ENCODE peak calls at places on chromosome 13, in four cellular contexts. One of them, this sample, is unnamed.

GRCh38 chr13:35836476-35836875 is 294.7 kb downstream of the DCLK1 start:
- DNase-seq in tibial artery: no peak
- DNase-seq in psoas muscle: no peak
- DNase-seq in trophoblast cell: no peak
- DNase-seq in this sample: no peak

GRCh38 chr13:65966991-65967451 is 1263.1 kb downstream of the PCDH9 start:
- DNase-seq in psoas muscle: no peak
- DNase-seq in trophoblast cell: peak
- DNase-seq in tibial artery: no peak
- DNase-seq in this sample: no peak

GRCh38 chr13:31053896-31054295 is 107.8 kb downstream of the HSPH1 start:
- DNase-seq in tibial artery: no peak
- DNase-seq in trophoblast cell: no peak
- DNase-seq in psoas muscle: no peak
- DNase-seq in this sample: no peak

GRCh38 chr13:107351305-107351704 is 783.4 kb upstream of the ARGLU1 start:
- DNase-seq in tibial artery: no peak
- DNase-seq in psoas muscle: no peak
- DNase-seq in trophoblast cell: peak
- DNase-seq in this sample: no peak

GRCh38 chr13:74562381-74562780 is 428.2 kb upstream of the KLF12 start:
- DNase-seq in trophoblast cell: no peak
- DNase-seq in tibial artery: no peak
- DNase-seq in psoas muscle: no peak
- DNase-seq in this sample: no peak

GRCh38 chr13:51731759-51732158 is 72.2 kb downstream of the DHRS12 start:
- DNase-seq in psoas muscle: no peak
- DNase-seq in tibial artery: no peak
- DNase-seq in trophoblast cell: no peak
- DNase-seq in this sample: no peak

GRCh38 chr13:113962975-113963374 is 10.9 kb downstream of the C13orf46 start:
- DNase-seq in psoas muscle: peak
- DNase-seq in tibial artery: no peak
- DNase-seq in trophoblast cell: no peak
- DNase-seq in this sample: no peak

GRCh38 chr13:32262165-32262564 is 53.0 kb downstream of the ZAR1L start:
- DNase-seq in psoas muscle: no peak
- DNase-seq in trophoblast cell: peak
- DNase-seq in tibial artery: no peak
- DNase-seq in this sample: no peak

GRCh38 chr13:91574756-91575155 is 176.3 kb downstream of the GPC5 start:
- DNase-seq in psoas muscle: no peak
- DNase-seq in tibial artery: no peak
- DNase-seq in trophoblast cell: no peak
- DNase-seq in this sample: no peak

GRCh38 chr13:51834581-51835158 is 10.3 kb downstream of the TMEM272 start:
- DNase-seq in trophoblast cell: no peak
- DNase-seq in tibial artery: no peak
- DNase-seq in psoas muscle: no peak
- DNase-seq in this sample: no peak

GRCh38 chr13:72638059-72638815 is 89.2 kb downstream of the MZT1 start:
- DNase-seq in tibial artery: no peak
- DNase-seq in psoas muscle: no peak
- DNase-seq in trophoblast cell: peak
- DNase-seq in this sample: no peak

GRCh38 chr13:49455016-49455398 is 10.9 kb downstream of the SETDB2 start:
- DNase-seq in psoas muscle: no peak
- DNase-seq in tibial artery: no peak
- DNase-seq in trophoblast cell: no peak
- DNase-seq in this sample: no peak

GRCh38 chr13:101116381-101116780 is 299.9 kb downstream of the NALCN start:
- DNase-seq in trophoblast cell: no peak
- DNase-seq in psoas muscle: no peak
- DNase-seq in tibial artery: no peak
- DNase-seq in this sample: no peak

GRCh38 chr13:110374644-110375370 is 67.7 kb downstream of the COL4A2 start:
- DNase-seq in trophoblast cell: peak
- DNase-seq in tibial artery: no peak
- DNase-seq in psoas muscle: no peak
- DNase-seq in this sample: no peak

GRCh38 chr13:27128825-27129627 is 42.6 kb downstream of the USP12 start:
- DNase-seq in tibial artery: no peak
- DNase-seq in psoas muscle: no peak
- DNase-seq in trophoblast cell: peak
- DNase-seq in this sample: no peak

GRCh38 chr13:33244210-33244906 is 41.2 kb downstream of the STARD13 start:
- DNase-seq in tibial artery: no peak
- DNase-seq in trophoblast cell: no peak
- DNase-seq in psoas muscle: no peak
- DNase-seq in this sample: no peak

GRCh38 chr13:100240109-100240779 is 151.4 kb downstream of the PCCA start:
- DNase-seq in trophoblast cell: no peak
- DNase-seq in psoas muscle: no peak
- DNase-seq in tibial artery: no peak
- DNase-seq in this sample: no peak

GRCh38 chr13:28685892-28686291 is 27.0 kb downstream of the POMP start:
- DNase-seq in psoas muscle: no peak
- DNase-seq in trophoblast cell: no peak
- DNase-seq in tibial artery: no peak
- DNase-seq in this sample: no peak

GRCh38 chr13:29503041-29503837 is 92.2 kb downstream of the SLC7A1 start:
- DNase-seq in trophoblast cell: peak
- DNase-seq in psoas muscle: no peak
- DNase-seq in tibial artery: no peak
- DNase-seq in this sample: no peak

GRCh38 chr13:48542581-48543341 is 9.9 kb upstream of the RCBTB2 start:
- DNase-seq in psoas muscle: peak
- DNase-seq in trophoblast cell: peak
- DNase-seq in tibial artery: peak
- DNase-seq in this sample: peak

GRCh38 chr13:110713981-110714797 is 689 bp downstream of the ING1 start:
- DNase-seq in tibial artery: peak
- DNase-seq in trophoblast cell: peak
- DNase-seq in psoas muscle: peak
- DNase-seq in this sample: peak

GRCh38 chr13:97250560-97250959 is 28.4 kb downstream of the MBNL2 start:
- DNase-seq in tibial artery: no peak
- DNase-seq in psoas muscle: no peak
- DNase-seq in trophoblast cell: no peak
- DNase-seq in this sample: no peak
- H3K27ac ChIP-seq in tibial artery: peak
- H3K27ac ChIP-seq in psoas muscle: peak
- H3K27ac ChIP-seq in trophoblast cell: no peak
- H3K27ac ChIP-seq in this sample: peak

GRCh38 chr13:98474761-98475160 is 102.1 kb downstream of the STK24 start:
- DNase-seq in trophoblast cell: no peak
- DNase-seq in psoas muscle: no peak
- DNase-seq in tibial artery: peak
- DNase-seq in this sample: no peak

GRCh38 chr13:98471895-98472294 is 105.0 kb downstream of the STK24 start:
- DNase-seq in trophoblast cell: no peak
- DNase-seq in psoas muscle: no peak
- DNase-seq in tibial artery: peak
- DNase-seq in this sample: no peak

GRCh38 chr13:98474292-98474691 is 102.6 kb downstream of the STK24 start:
- DNase-seq in trophoblast cell: no peak
- DNase-seq in psoas muscle: no peak
- DNase-seq in tibial artery: peak
- DNase-seq in this sample: no peak

GRCh38 chr13:98473792-98474153 is 103.1 kb downstream of the STK24 start:
- DNase-seq in psoas muscle: no peak
- DNase-seq in trophoblast cell: no peak
- DNase-seq in tibial artery: no peak
- DNase-seq in this sample: no peak

GRCh38 chr13:98473135-98473791 is 103.6 kb downstream of the STK24 start:
- DNase-seq in psoas muscle: no peak
- DNase-seq in trophoblast cell: no peak
- DNase-seq in tibial artery: no peak
- DNase-seq in this sample: no peak
- H3K27ac ChIP-seq in psoas muscle: no peak
- H3K27ac ChIP-seq in trophoblast cell: no peak
- H3K27ac ChIP-seq in tibial artery: no peak
- H3K27ac ChIP-seq in this sample: no peak

DNA sequence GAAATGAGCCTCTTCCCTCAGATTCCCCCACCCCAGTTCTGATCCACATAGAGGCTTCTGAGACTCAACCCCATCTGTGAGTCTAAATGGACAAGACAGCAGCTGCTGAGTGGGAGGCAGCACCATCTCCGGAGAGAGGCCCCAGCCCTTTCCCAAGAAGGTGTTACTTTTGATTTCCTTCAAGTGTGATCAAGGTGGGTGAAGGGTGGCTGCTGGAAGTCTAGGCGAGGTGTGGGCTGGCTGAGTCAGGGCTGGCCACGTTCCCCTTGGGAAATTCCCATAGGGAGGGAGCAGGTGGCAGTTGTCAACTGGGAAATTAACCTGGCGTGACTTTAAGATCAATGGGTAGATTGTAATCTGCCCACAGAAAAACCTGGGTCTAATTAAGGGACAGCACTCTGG is 148.0 kb downstream of the FOXO1 start:
- DNase-seq in trophoblast cell: peak
- DNase-seq in psoas muscle: no peak
- DNase-seq in tibial artery: no peak
- DNase-seq in this sample: no peak
- H3K27ac ChIP-seq in trophoblast cell: no peak
- H3K27ac ChIP-seq in psoas muscle: no peak
- H3K27ac ChIP-seq in tibial artery: no peak
- H3K27ac ChIP-seq in this sample: no peak

GRCh38 chr13:97289514-97290298 is 67.6 kb downstream of the MBNL2 start:
- DNase-seq in tibial artery: no peak
- DNase-seq in trophoblast cell: no peak
- DNase-seq in psoas muscle: no peak
- DNase-seq in this sample: no peak

GRCh38 chr13:97296740-97297139 is 74.6 kb downstream of the MBNL2 start:
- DNase-seq in trophoblast cell: no peak
- DNase-seq in psoas muscle: no peak
- DNase-seq in tibial artery: no peak
- DNase-seq in this sample: no peak

GRCh38 chr13:97300871-97301270 is 78.7 kb downstream of the MBNL2 start:
- DNase-seq in tibial artery: no peak
- DNase-seq in psoas muscle: no peak
- DNase-seq in trophoblast cell: no peak
- DNase-seq in this sample: no peak

GRCh38 chr13:97298816-97299215 is 76.7 kb downstream of the MBNL2 start:
- DNase-seq in tibial artery: no peak
- DNase-seq in trophoblast cell: peak
- DNase-seq in psoas muscle: no peak
- DNase-seq in this sample: no peak

GRCh38 chr13:97295279-97296182 is 73.4 kb downstream of the MBNL2 start:
- DNase-seq in psoas muscle: no peak
- DNase-seq in tibial artery: no peak
- DNase-seq in trophoblast cell: peak
- DNase-seq in this sample: no peak
- H3K27ac ChIP-seq in psoas muscle: no peak
- H3K27ac ChIP-seq in tibial artery: no peak
- H3K27ac ChIP-seq in trophoblast cell: no peak
- H3K27ac ChIP-seq in this sample: no peak

GRCh38 chr13:23811366-23812027 is 77.7 kb downstream of the MIPEP start:
- DNase-seq in trophoblast cell: peak
- DNase-seq in psoas muscle: no peak
- DNase-seq in tibial artery: no peak
- DNase-seq in this sample: no peak
- H3K27ac ChIP-seq in trophoblast cell: peak
- H3K27ac ChIP-seq in psoas muscle: no peak
- H3K27ac ChIP-seq in tibial artery: no peak
- H3K27ac ChIP-seq in this sample: no peak

GRCh38 chr13:40629678-40630384 is 36.6 kb downstream of the FOXO1 start:
- DNase-seq in psoas muscle: no peak
- DNase-seq in trophoblast cell: peak
- DNase-seq in tibial artery: no peak
- DNase-seq in this sample: no peak

GRCh38 chr13:40626977-40627376 is 39.5 kb downstream of the FOXO1 start:
- DNase-seq in trophoblast cell: no peak
- DNase-seq in tibial artery: no peak
- DNase-seq in psoas muscle: no peak
- DNase-seq in this sample: no peak

GRCh38 chr13:40624338-40624737 is 42.1 kb downstream of the FOXO1 start:
- DNase-seq in tibial artery: no peak
- DNase-seq in psoas muscle: peak
- DNase-seq in trophoblast cell: no peak
- DNase-seq in this sample: no peak

GRCh38 chr13:40622761-40623160 is 43.7 kb downstream of the FOXO1 start:
- DNase-seq in tibial artery: no peak
- DNase-seq in trophoblast cell: peak
- DNase-seq in psoas muscle: no peak
- DNase-seq in this sample: no peak

GRCh38 chr13:40626566-40626965 is 39.9 kb downstream of the FOXO1 start:
- DNase-seq in trophoblast cell: no peak
- DNase-seq in psoas muscle: no peak
- DNase-seq in tibial artery: no peak
- DNase-seq in this sample: peak
- H3K27ac ChIP-seq in trophoblast cell: no peak
- H3K27ac ChIP-seq in psoas muscle: no peak
- H3K27ac ChIP-seq in tibial artery: no peak
- H3K27ac ChIP-seq in this sample: no peak

DNA sequence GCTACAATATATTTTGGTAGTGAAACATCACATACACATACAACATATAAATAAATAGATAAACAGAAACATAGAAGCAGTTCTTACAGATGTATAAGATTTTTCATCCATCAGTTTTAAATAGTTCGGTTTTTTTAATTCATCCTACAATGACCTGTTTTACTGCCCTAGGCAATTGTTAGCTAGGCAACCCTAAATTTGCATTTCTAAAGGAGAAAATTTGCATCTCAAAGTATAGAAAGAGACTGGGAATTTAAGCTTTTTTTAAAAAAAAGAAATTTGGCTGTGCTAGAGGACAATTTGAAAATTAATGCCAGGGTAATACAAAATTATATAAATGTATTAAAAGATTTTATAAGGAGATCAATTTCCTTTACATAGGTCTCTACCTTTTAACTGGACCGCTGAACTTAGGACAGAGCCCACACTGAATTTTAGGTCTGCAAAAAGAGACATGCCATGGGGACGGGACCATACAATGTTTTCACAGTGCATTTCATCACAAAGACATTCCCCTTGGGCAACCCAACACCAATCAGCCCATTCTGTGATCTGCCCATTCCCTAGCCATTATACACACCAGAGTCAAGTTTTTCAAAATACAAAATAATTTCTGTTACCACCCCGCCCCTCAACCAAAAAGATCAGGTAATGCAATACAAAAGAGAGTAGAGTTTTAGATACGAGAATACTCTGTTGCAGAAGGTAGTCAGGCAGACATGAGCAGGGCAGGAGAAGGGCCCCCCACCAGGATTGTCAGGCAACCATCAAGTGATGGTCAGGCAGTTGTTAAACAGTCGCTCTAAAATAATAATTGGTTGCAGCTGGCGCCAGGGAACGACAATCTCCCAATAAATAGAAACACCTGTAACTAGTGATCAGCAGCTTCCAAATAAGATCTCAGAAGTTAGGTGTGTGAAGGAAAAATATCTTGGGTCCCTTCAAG is 299.8 kb upstream of the SGCG start:
- DNase-seq in tibial artery: no peak
- DNase-seq in psoas muscle: no peak
- DNase-seq in trophoblast cell: no peak
- DNase-seq in this sample: no peak
- H3K27ac ChIP-seq in tibial artery: no peak
- H3K27ac ChIP-seq in psoas muscle: no peak
- H3K27ac ChIP-seq in trophoblast cell: no peak
- H3K27ac ChIP-seq in this sample: no peak